ENCODE peak calls at places on chromosomes 5 and 9, in nine cellular contexts. One of them, this sample, is unnamed.

GRCh38 chr5:74063821-74064598 is 438.0 kb downstream of the ARHGEF28 start:
- DNase-seq in IMR-90: peak
- DNase-seq in GM12865: no peak
- DNase-seq in iPS DF 19.7: no peak
- DNase-seq in amygdala: no peak
- DNase-seq in AG08396: peak
- DNase-seq in effector memory CD8-positive, alpha-beta T cell: no peak
- DNase-seq in T-cell: no peak
- DNase-seq in psoas muscle: no peak
- DNase-seq in this sample: no peak

GRCh38 chr5:126198509-126198908 is 224.7 kb upstream of the GRAMD2B start:
- DNase-seq in IMR-90: no peak
- DNase-seq in GM12865: no peak
- DNase-seq in iPS DF 19.7: no peak
- DNase-seq in amygdala: no peak
- DNase-seq in AG08396: no peak
- DNase-seq in effector memory CD8-positive, alpha-beta T cell: no peak
- DNase-seq in T-cell: no peak
- DNase-seq in psoas muscle: no peak
- DNase-seq in this sample: no peak

GRCh38 chr5:171619744-171620143 is 165.9 kb upstream of the SMIM23 start:
- DNase-seq in IMR-90: no peak
- DNase-seq in GM12865: no peak
- DNase-seq in iPS DF 19.7: no peak
- DNase-seq in amygdala: no peak
- DNase-seq in AG08396: no peak
- DNase-seq in effector memory CD8-positive, alpha-beta T cell: no peak
- DNase-seq in T-cell: no peak
- DNase-seq in psoas muscle: no peak
- DNase-seq in this sample: no peak

GRCh38 chr5:95781101-95781583 is 41.4 kb downstream of the GLRX start:
- DNase-seq in IMR-90: peak
- DNase-seq in GM12865: peak
- DNase-seq in iPS DF 19.7: peak
- DNase-seq in amygdala: peak
- DNase-seq in AG08396: peak
- DNase-seq in effector memory CD8-positive, alpha-beta T cell: peak
- DNase-seq in T-cell: peak
- DNase-seq in psoas muscle: peak
- DNase-seq in this sample: peak

GRCh38 chr5:154384480-154385235 is 61.1 kb upstream of the SAP30L start:
- DNase-seq in IMR-90: no peak
- DNase-seq in GM12865: peak
- DNase-seq in iPS DF 19.7: no peak
- DNase-seq in amygdala: no peak
- DNase-seq in AG08396: no peak
- DNase-seq in effector memory CD8-positive, alpha-beta T cell: peak
- DNase-seq in T-cell: no peak
- DNase-seq in psoas muscle: no peak
- DNase-seq in this sample: no peak

GRCh38 chr5:83306572-83307241 is 164.8 kb upstream of the VCAN start:
- DNase-seq in IMR-90: peak
- DNase-seq in GM12865: peak
- DNase-seq in iPS DF 19.7: no peak
- DNase-seq in amygdala: no peak
- DNase-seq in AG08396: peak
- DNase-seq in effector memory CD8-positive, alpha-beta T cell: no peak
- DNase-seq in T-cell: no peak
- DNase-seq in psoas muscle: peak
- DNase-seq in this sample: no peak

GRCh38 chr5:125413861-125414260 is 667.4 kb upstream of the ZNF608 start:
- DNase-seq in IMR-90: no peak
- DNase-seq in GM12865: no peak
- DNase-seq in iPS DF 19.7: no peak
- DNase-seq in amygdala: no peak
- DNase-seq in AG08396: no peak
- DNase-seq in effector memory CD8-positive, alpha-beta T cell: no peak
- DNase-seq in T-cell: no peak
- DNase-seq in psoas muscle: no peak
- DNase-seq in this sample: no peak

GRCh38 chr5:172364773-172365172 is 81.2 kb upstream of the UBTD2 start:
- DNase-seq in IMR-90: no peak
- DNase-seq in GM12865: peak
- DNase-seq in iPS DF 19.7: no peak
- DNase-seq in amygdala: no peak
- DNase-seq in AG08396: no peak
- DNase-seq in effector memory CD8-positive, alpha-beta T cell: no peak
- DNase-seq in T-cell: no peak
- DNase-seq in psoas muscle: no peak
- DNase-seq in this sample: no peak

GRCh38 chr9:131578778-131579504 is 33.6 kb downstream of the PRRT1B start:
- DNase-seq in IMR-90: no peak
- DNase-seq in GM12865: peak
- DNase-seq in iPS DF 19.7: no peak
- DNase-seq in amygdala: no peak
- DNase-seq in AG08396: no peak
- DNase-seq in effector memory CD8-positive, alpha-beta T cell: peak
- DNase-seq in T-cell: peak
- DNase-seq in psoas muscle: no peak
- DNase-seq in this sample: no peak

GRCh38 chr5:104347119-104347708 is 784.6 kb upstream of the NUDT12 start:
- DNase-seq in IMR-90: peak
- DNase-seq in GM12865: peak
- DNase-seq in iPS DF 19.7: no peak
- DNase-seq in amygdala: no peak
- DNase-seq in AG08396: no peak
- DNase-seq in effector memory CD8-positive, alpha-beta T cell: no peak
- DNase-seq in T-cell: no peak
- DNase-seq in psoas muscle: no peak
- DNase-seq in this sample: no peak

GRCh38 chr5:59001154-59001553 is 418.3 kb downstream of the RAB3C start:
- DNase-seq in IMR-90: peak
- DNase-seq in GM12865: no peak
- DNase-seq in iPS DF 19.7: no peak
- DNase-seq in amygdala: no peak
- DNase-seq in AG08396: no peak
- DNase-seq in effector memory CD8-positive, alpha-beta T cell: no peak
- DNase-seq in T-cell: no peak
- DNase-seq in psoas muscle: no peak
- DNase-seq in this sample: no peak

GRCh38 chr9:19127881-19128719 is 808 bp upstream of the PLIN2 start:
- DNase-seq in IMR-90: no peak
- DNase-seq in GM12865: peak
- DNase-seq in iPS DF 19.7: no peak
- DNase-seq in amygdala: no peak
- DNase-seq in AG08396: peak
- DNase-seq in effector memory CD8-positive, alpha-beta T cell: peak
- DNase-seq in T-cell: peak
- DNase-seq in psoas muscle: peak
- DNase-seq in this sample: peak

GRCh38 chr9:133348763-133349573 is 950 bp downstream of the RPL7A start:
- DNase-seq in IMR-90: no peak
- DNase-seq in GM12865: no peak
- DNase-seq in iPS DF 19.7: no peak
- DNase-seq in amygdala: no peak
- DNase-seq in AG08396: no peak
- DNase-seq in effector memory CD8-positive, alpha-beta T cell: no peak
- DNase-seq in T-cell: no peak
- DNase-seq in psoas muscle: no peak
- DNase-seq in this sample: no peak

GRCh38 chr5:151024440-151024839 is 4.0 kb downstream of the GPX3 start:
- DNase-seq in IMR-90: no peak
- DNase-seq in GM12865: no peak
- DNase-seq in iPS DF 19.7: no peak
- DNase-seq in amygdala: no peak
- DNase-seq in AG08396: no peak
- DNase-seq in effector memory CD8-positive, alpha-beta T cell: no peak
- DNase-seq in T-cell: no peak
- DNase-seq in psoas muscle: no peak
- DNase-seq in this sample: no peak

GRCh38 chr9:120289091-120289490 is 290.9 kb downstream of the CDK5RAP2 start:
- DNase-seq in IMR-90: no peak
- DNase-seq in GM12865: no peak
- DNase-seq in iPS DF 19.7: no peak
- DNase-seq in amygdala: no peak
- DNase-seq in AG08396: no peak
- DNase-seq in effector memory CD8-positive, alpha-beta T cell: no peak
- DNase-seq in T-cell: no peak
- DNase-seq in psoas muscle: no peak
- DNase-seq in this sample: no peak

GRCh38 chr5:169004551-169004950 is 296.4 kb downstream of the SLIT3 start:
- DNase-seq in IMR-90: no peak
- DNase-seq in GM12865: no peak
- DNase-seq in iPS DF 19.7: no peak
- DNase-seq in amygdala: no peak
- DNase-seq in AG08396: no peak
- DNase-seq in effector memory CD8-positive, alpha-beta T cell: no peak
- DNase-seq in T-cell: no peak
- DNase-seq in psoas muscle: no peak
- DNase-seq in this sample: no peak

GRCh38 chr9:16425572-16425971 is 444.9 kb downstream of the BNC2 start:
- DNase-seq in IMR-90: peak
- DNase-seq in GM12865: no peak
- DNase-seq in iPS DF 19.7: no peak
- DNase-seq in amygdala: no peak
- DNase-seq in AG08396: no peak
- DNase-seq in effector memory CD8-positive, alpha-beta T cell: no peak
- DNase-seq in T-cell: no peak
- DNase-seq in psoas muscle: no peak
- DNase-seq in this sample: no peak

GRCh38 chr9:93116049-93116961 is 17.7 kb downstream of the NINJ1 start:
- DNase-seq in IMR-90: peak
- DNase-seq in GM12865: no peak
- DNase-seq in iPS DF 19.7: no peak
- DNase-seq in amygdala: no peak
- DNase-seq in AG08396: peak
- DNase-seq in effector memory CD8-positive, alpha-beta T cell: no peak
- DNase-seq in T-cell: peak
- DNase-seq in psoas muscle: peak
- DNase-seq in this sample: no peak

GRCh38 chr9:91131433-91131839 is 230.3 kb downstream of the AUH start:
- DNase-seq in IMR-90: peak
- DNase-seq in GM12865: peak
- DNase-seq in iPS DF 19.7: no peak
- DNase-seq in amygdala: no peak
- DNase-seq in AG08396: peak
- DNase-seq in effector memory CD8-positive, alpha-beta T cell: peak
- DNase-seq in T-cell: no peak
- DNase-seq in psoas muscle: peak
- DNase-seq in this sample: no peak

GRCh38 chr9:93137362-93137761 is 3.3 kb upstream of the NINJ1 start:
- DNase-seq in IMR-90: no peak
- DNase-seq in GM12865: no peak
- DNase-seq in iPS DF 19.7: no peak
- DNase-seq in amygdala: no peak
- DNase-seq in AG08396: no peak
- DNase-seq in effector memory CD8-positive, alpha-beta T cell: no peak
- DNase-seq in T-cell: no peak
- DNase-seq in psoas muscle: peak
- DNase-seq in this sample: no peak

GRCh38 chr5:137836301-137836700 is 31.4 kb upstream of the MYOT start:
- DNase-seq in IMR-90: no peak
- DNase-seq in GM12865: no peak
- DNase-seq in iPS DF 19.7: no peak
- DNase-seq in amygdala: no peak
- DNase-seq in AG08396: no peak
- DNase-seq in effector memory CD8-positive, alpha-beta T cell: no peak
- DNase-seq in T-cell: no peak
- DNase-seq in psoas muscle: no peak
- DNase-seq in this sample: no peak

GRCh38 chr9:116767219-116767618 is 80.1 kb downstream of the TRIM32 start:
- DNase-seq in IMR-90: no peak
- DNase-seq in GM12865: no peak
- DNase-seq in iPS DF 19.7: no peak
- DNase-seq in amygdala: no peak
- DNase-seq in AG08396: no peak
- DNase-seq in effector memory CD8-positive, alpha-beta T cell: no peak
- DNase-seq in T-cell: no peak
- DNase-seq in psoas muscle: no peak
- DNase-seq in this sample: no peak

GRCh38 chr5:117741655-117742226 is 1167.1 kb upstream of the SEMA6A start:
- DNase-seq in IMR-90: no peak
- DNase-seq in GM12865: no peak
- DNase-seq in iPS DF 19.7: no peak
- DNase-seq in amygdala: no peak
- DNase-seq in AG08396: no peak
- DNase-seq in effector memory CD8-positive, alpha-beta T cell: no peak
- DNase-seq in T-cell: no peak
- DNase-seq in psoas muscle: no peak
- DNase-seq in this sample: no peak

GRCh38 chr9:131443648-131444047 is 49.8 kb downstream of the PRRC2B start:
- DNase-seq in IMR-90: no peak
- DNase-seq in GM12865: no peak
- DNase-seq in iPS DF 19.7: no peak
- DNase-seq in amygdala: no peak
- DNase-seq in AG08396: no peak
- DNase-seq in effector memory CD8-positive, alpha-beta T cell: no peak
- DNase-seq in T-cell: no peak
- DNase-seq in psoas muscle: no peak
- DNase-seq in this sample: no peak

GRCh38 chr5:134949335-134949734 is 18.4 kb upstream of the CATSPER3 start:
- DNase-seq in IMR-90: no peak
- DNase-seq in GM12865: no peak
- DNase-seq in iPS DF 19.7: no peak
- DNase-seq in amygdala: no peak
- DNase-seq in AG08396: no peak
- DNase-seq in effector memory CD8-positive, alpha-beta T cell: no peak
- DNase-seq in T-cell: no peak
- DNase-seq in psoas muscle: no peak
- DNase-seq in this sample: no peak

GRCh38 chr5:138807182-138807581 is 54.0 kb downstream of the CTNNA1 start:
- DNase-seq in IMR-90: no peak
- DNase-seq in GM12865: peak
- DNase-seq in iPS DF 19.7: no peak
- DNase-seq in amygdala: no peak
- DNase-seq in AG08396: no peak
- DNase-seq in effector memory CD8-positive, alpha-beta T cell: no peak
- DNase-seq in T-cell: no peak
- DNase-seq in psoas muscle: no peak
- DNase-seq in this sample: no peak

GRCh38 chr9:99050292-99050911 is 54.5 kb upstream of the TGFBR1 start:
- DNase-seq in IMR-90: peak
- DNase-seq in GM12865: no peak
- DNase-seq in iPS DF 19.7: no peak
- DNase-seq in amygdala: no peak
- DNase-seq in AG08396: peak
- DNase-seq in effector memory CD8-positive, alpha-beta T cell: no peak
- DNase-seq in T-cell: no peak
- DNase-seq in psoas muscle: no peak
- DNase-seq in this sample: no peak

GRCh38 chr5:86374611-86375010 is 243.1 kb upstream of the COX7C start:
- DNase-seq in IMR-90: no peak
- DNase-seq in GM12865: no peak
- DNase-seq in iPS DF 19.7: no peak
- DNase-seq in amygdala: no peak
- DNase-seq in AG08396: no peak
- DNase-seq in effector memory CD8-positive, alpha-beta T cell: no peak
- DNase-seq in T-cell: no peak
- DNase-seq in psoas muscle: no peak
- DNase-seq in this sample: no peak

GRCh38 chr9:125003332-125003731 is 62.4 kb upstream of the GOLGA1 start:
- DNase-seq in IMR-90: no peak
- DNase-seq in GM12865: no peak
- DNase-seq in iPS DF 19.7: no peak
- DNase-seq in amygdala: no peak
- DNase-seq in AG08396: no peak
- DNase-seq in effector memory CD8-positive, alpha-beta T cell: no peak
- DNase-seq in T-cell: no peak
- DNase-seq in psoas muscle: no peak
- DNase-seq in this sample: no peak

GRCh38 chr9:115262477-115262876 is 144.5 kb upstream of the TNC start:
- DNase-seq in IMR-90: peak
- DNase-seq in GM12865: peak
- DNase-seq in iPS DF 19.7: no peak
- DNase-seq in amygdala: no peak
- DNase-seq in AG08396: peak
- DNase-seq in effector memory CD8-positive, alpha-beta T cell: no peak
- DNase-seq in T-cell: no peak
- DNase-seq in psoas muscle: peak
- DNase-seq in this sample: no peak

GRCh38 chr5:136453986-136454758 is 88.8 kb upstream of the TRPC7 start:
- DNase-seq in IMR-90: no peak
- DNase-seq in GM12865: no peak
- DNase-seq in iPS DF 19.7: no peak
- DNase-seq in amygdala: no peak
- DNase-seq in AG08396: no peak
- DNase-seq in effector memory CD8-positive, alpha-beta T cell: no peak
- DNase-seq in T-cell: no peak
- DNase-seq in psoas muscle: no peak
- DNase-seq in this sample: no peak